ENCODE peak calls at places on chromosomes 5 and 9, in six cellular contexts. P is tibial nerve, B is heart left ventricle, C is ascending aorta, O is brain microvascular endothelial cell, J is tibial artery. X is an unnamed sample.

GRCh38 chr5:10453564-10453963 is 11.9 kb downstream of the ROPN1L start:
- DNase-seq in B (no peak), O (no peak), J (no peak), P (no peak), C (no peak), X (no peak)

GRCh38 chr9:105901514-105902109 is 207.3 kb downstream of the TMEM38B start:
- DNase-seq in B (peak), C (no peak), P (no peak), O (peak), J (no peak), X (peak)

GRCh38 chr5:9544502-9545300 is 1.2 kb downstream of the SEMA5A start:
- DNase-seq in O (peak), B (peak), J (peak), P (peak), C (no peak), X (peak)

GRCh38 chr5:177608243-177609075 is 8.5 kb downstream of the B4GALT7 start:
- DNase-seq in P (no peak), B (no peak), C (no peak), O (no peak), J (no peak), X (no peak)

GRCh38 chr9:37438359-37438758 is 15.9 kb downstream of the GRHPR start:
- DNase-seq in B (no peak), P (no peak), C (no peak), J (no peak), O (no peak), X (no peak)

GRCh38 chr9:95494416-95495371 is 22.1 kb downstream of the PTCH1 start:
- DNase-seq in C (no peak), O (no peak), J (no peak), P (no peak), B (no peak), X (no peak)

GRCh38 chr9:133717113-133718031 is 20.8 kb downstream of the SARDH start:
- DNase-seq in J (peak), C (no peak), O (no peak), B (no peak), P (no peak), X (no peak)

GRCh38 chr9:124602632-124603031 is 95.4 kb upstream of the NR5A1 start:
- DNase-seq in B (no peak), J (no peak), P (no peak), O (no peak), C (no peak), X (no peak)

GRCh38 chr5:33370135-33370472 is 70.7 kb upstream of the TARS1 start:
- DNase-seq in B (no peak), O (peak), P (no peak), J (peak), C (no peak), X (no peak)

GRCh38 chr9:124835026-124835501 is 18.2 kb upstream of the WDR38 start:
- DNase-seq in P (peak), J (peak), B (peak), C (no peak), O (peak), X (peak)

GRCh38 chr5:66958126-66958983 is 238.2 kb downstream of the CD180 start:
- DNase-seq in O (peak), P (no peak), C (no peak), B (no peak), J (no peak), X (no peak)

GRCh38 chr5:97478513-97478912 is 295.5 kb upstream of the RIOK2 start:
- DNase-seq in B (no peak), C (no peak), J (no peak), P (no peak), O (no peak), X (no peak)

GRCh38 chr9:89191004-89191403 is 12.4 kb upstream of the SHC3 start:
- DNase-seq in B (no peak), C (no peak), P (no peak), J (no peak), O (no peak), X (no peak)

GRCh38 chr9:108668191-108668940 is 187.4 kb downstream of the ACTL7B start:
- DNase-seq in J (no peak), O (no peak), B (no peak), P (no peak), C (no peak), X (no peak)

GRCh38 chr5:153818626-153819025 is 220.1 kb downstream of the FAM114A2 start:
- DNase-seq in C (no peak), P (no peak), O (no peak), J (no peak), B (no peak), X (no peak)

GRCh38 chr5:149174847-149175234 is 33.5 kb downstream of the ABLIM3 start:
- DNase-seq in O (no peak), C (no peak), J (no peak), B (no peak), P (no peak), X (no peak)

GRCh38 chr5:173327948-173328895 is at the start of gene STC2:
- DNase-seq in P (no peak), B (peak), C (no peak), O (peak), J (peak), X (peak)

GRCh38 chr5:90866333-90866732 is 307.7 kb downstream of the ADGRV1 start:
- DNase-seq in P (no peak), J (no peak), C (no peak), O (no peak), B (no peak), X (no peak)

GRCh38 chr5:72387985-72388384 is 67.8 kb downstream of the PTCD2 start:
- DNase-seq in P (no peak), O (peak), J (no peak), B (no peak), C (no peak), X (no peak)

GRCh38 chr5:138177936-138178515 is 404 bp downstream of the BRD8 start:
- DNase-seq in B (no peak), O (peak), P (no peak), C (no peak), J (no peak), X (peak)

GRCh38 chr5:138178516-138179276 is at the start of the genes BRD8 and KIF20A:
- DNase-seq in J (peak), C (peak), O (peak), B (peak), P (peak), X (peak)

GRCh38 chr5:138179277-138179857 is 455 bp downstream of the KIF20A start:
- DNase-seq in B (no peak), J (no peak), C (no peak), O (no peak), P (no peak), X (no peak)

GRCh38 chr5:138180841-138181240 is 1.9 kb downstream of the KIF20A start:
- DNase-seq in C (no peak), J (no peak), O (no peak), P (no peak), B (no peak), X (no peak)

DNA sequence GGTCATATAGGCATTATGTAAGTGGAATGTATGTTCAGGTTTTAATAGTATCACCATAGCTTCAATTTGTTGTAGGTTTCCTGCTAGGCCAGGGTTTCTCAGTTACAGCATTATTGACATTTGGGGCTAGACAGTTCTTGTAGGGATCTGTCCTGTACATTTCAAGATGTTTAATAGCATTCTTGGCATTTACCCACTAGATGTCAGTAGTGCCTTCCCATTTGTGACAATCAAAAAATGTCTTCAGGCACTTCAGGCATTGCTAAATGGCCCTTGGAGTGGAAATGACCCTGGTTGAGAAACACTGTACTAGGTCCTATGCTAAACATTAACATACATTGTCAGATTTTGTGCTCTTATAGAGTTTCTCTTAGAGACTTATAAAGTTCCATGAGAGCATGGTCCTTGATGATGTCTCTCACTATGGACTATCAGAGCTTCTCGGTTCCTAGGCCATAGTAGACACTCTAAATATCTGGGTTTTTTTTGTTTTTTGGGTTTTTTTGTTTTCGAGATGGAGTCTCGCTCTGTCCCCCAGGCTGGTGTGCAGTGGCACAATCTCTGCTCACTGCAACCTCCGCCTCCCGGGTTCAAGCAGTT is 1.4 kb downstream of the KIF20A start:
- DNase-seq in O (peak), P (no peak), C (no peak), J (no peak), B (no peak), X (no peak)
- H3K27ac ChIP-seq in O (no peak), P (no peak), C (no peak), J (no peak), B (no peak), X (no peak)

DNA sequence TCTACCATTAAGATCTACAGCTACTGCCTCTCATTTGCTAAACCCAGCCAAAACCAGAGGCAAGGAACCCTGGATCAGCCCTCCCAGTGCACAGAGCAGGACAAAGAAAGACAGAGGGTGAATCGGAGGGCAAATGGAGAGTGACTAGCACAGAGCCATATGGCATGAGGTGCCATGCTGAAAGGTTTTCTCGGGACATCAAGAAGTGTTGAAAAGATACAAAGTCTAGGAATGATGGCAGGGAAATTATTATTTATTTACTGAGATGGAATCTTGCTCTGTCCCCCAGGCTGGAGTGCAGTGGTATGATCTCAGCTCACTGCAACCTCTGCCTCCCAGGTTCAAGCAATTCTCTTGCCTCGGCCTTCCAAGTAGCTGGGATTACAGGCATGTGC is 19.3 kb downstream of the SLC1A1 start:
- DNase-seq in P (no peak), C (no peak), B (no peak), O (no peak), J (no peak), X (no peak)
- H3K27ac ChIP-seq in P (no peak), C (no peak), B (no peak), O (peak), J (no peak), X (no peak)

DNA sequence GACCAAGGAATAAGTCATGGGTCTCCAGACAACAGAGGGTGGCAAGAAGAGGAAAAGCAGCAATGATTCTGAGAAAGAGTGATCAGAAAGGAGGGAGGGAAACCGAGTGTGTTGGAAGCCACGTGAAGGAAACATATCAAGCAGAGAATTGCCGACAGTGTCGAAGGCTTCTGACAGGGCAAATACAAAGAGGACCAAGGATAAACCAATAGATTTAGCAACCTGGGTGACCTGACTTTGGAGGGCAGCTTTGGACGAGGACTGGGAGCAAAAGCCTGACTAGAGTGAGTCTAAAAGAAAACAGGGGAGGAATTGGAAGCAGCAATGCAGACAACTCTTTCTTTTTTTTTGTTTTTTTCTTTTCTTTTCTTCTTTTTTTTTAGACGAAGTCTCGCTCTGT is 83.8 kb downstream of the WWC1 start:
- DNase-seq in P (no peak), B (no peak), J (no peak), O (no peak), C (no peak), X (no peak)
- H3K27ac ChIP-seq in P (no peak), B (no peak), J (no peak), O (no peak), C (no peak), X (no peak)

GRCh38 chr5:511476-511875 is 12.8 kb downstream of the SLC9A3 start:
- DNase-seq in P (no peak), J (no peak), O (no peak), C (no peak), B (no peak), X (no peak)
- H3K27ac ChIP-seq in P (no peak), J (no peak), O (no peak), C (no peak), B (no peak), X (no peak)

GRCh38 chr9:130235558-130236435 is 29.8 kb upstream of the HMCN2 start:
- DNase-seq in P (peak), J (peak), C (no peak), O (peak), B (peak), X (peak)

GRCh38 chr9:130237763-130238524 is 27.6 kb upstream of the HMCN2 start:
- DNase-seq in J (no peak), O (no peak), C (no peak), P (no peak), B (no peak), X (no peak)

GRCh38 chr9:130236436-130236985 is 29.0 kb upstream of the HMCN2 start:
- DNase-seq in O (no peak), C (no peak), B (no peak), P (no peak), J (no peak), X (no peak)

GRCh38 chr9:130239363-130239695 is 26.2 kb upstream of the HMCN2 start:
- DNase-seq in O (no peak), B (no peak), C (no peak), P (no peak), J (no peak), X (no peak)

GRCh38 chr9:130237071-130237470 is 28.5 kb upstream of the HMCN2 start:
- DNase-seq in B (no peak), O (no peak), J (no peak), C (no peak), P (no peak), X (no peak)
- H3K27ac ChIP-seq in B (no peak), O (no peak), J (no peak), C (no peak), P (no peak), X (no peak)

GRCh38 chr5:43036856-43037711 is 3.0 kb downstream of the ANXA2R start:
- DNase-seq in J (no peak), P (no peak), B (no peak), O (peak), C (no peak), X (no peak)
- H3K27ac ChIP-seq in J (peak), P (peak), B (peak), O (peak), C (peak), X (peak)

DNA sequence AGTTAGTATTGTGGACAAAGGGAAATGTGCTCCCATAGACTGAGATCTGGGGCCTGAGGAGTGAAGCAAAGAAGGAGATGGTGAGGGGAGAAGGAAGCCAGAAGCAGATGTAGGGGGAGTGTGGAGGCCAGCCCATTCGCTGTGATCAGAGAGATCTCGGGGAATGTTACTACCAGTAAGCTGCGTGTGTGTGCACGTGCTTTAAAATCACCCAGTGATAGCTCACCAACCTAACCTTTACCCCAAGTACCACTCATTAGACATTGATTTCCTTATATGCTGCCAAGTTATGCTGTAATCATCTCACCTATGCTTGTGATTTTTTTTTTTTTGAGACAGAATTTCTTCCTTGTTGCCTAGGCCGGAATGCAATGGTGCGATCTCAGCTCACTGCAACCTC is 659.1 kb downstream of the IRX1 start:
- DNase-seq in O (no peak), C (no peak), P (no peak), B (no peak), J (no peak), X (no peak)
- H3K27ac ChIP-seq in O (no peak), C (no peak), P (no peak), B (no peak), J (no peak), X (no peak)

GRCh38 chr5:74863726-74864125 is 2.5 kb downstream of the FAM169A start:
- DNase-seq in O (no peak), P (no peak), B (no peak), J (no peak), C (no peak), X (no peak)

GRCh38 chr5:74865293-74865798 is 841 bp downstream of the FAM169A start:
- DNase-seq in B (no peak), J (no peak), C (no peak), P (no peak), O (no peak), X (no peak)

GRCh38 chr5:74865799-74866652 is at the start of gene FAM169A:
- DNase-seq in O (no peak), B (peak), P (no peak), C (no peak), J (no peak), X (no peak)

GRCh38 chr5:74864823-74865222 is 1.4 kb downstream of the FAM169A start:
- DNase-seq in P (no peak), O (no peak), B (no peak), C (no peak), J (no peak), X (no peak)

GRCh38 chr5:74866653-74867162 is 521 bp upstream of the FAM169A start:
- DNase-seq in P (no peak), J (no peak), O (no peak), B (no peak), C (no peak), X (no peak)
- H3K27ac ChIP-seq in P (no peak), J (no peak), O (no peak), B (no peak), C (no peak), X (peak)